ENCODE peak calls at places on chromosomes 7 and 10, in six cellular contexts. One of them, this sample, is unnamed.

GRCh38 chr10:11875499-11876281 is 52.5 kb downstream of the PROSER2 start:
- DNase-seq in H1: no peak
- DNase-seq in CD4-positive, alpha-beta T cell: no peak
- DNase-seq in breast epithelium: peak; percentile 84
- DNase-seq in esophagus muscularis mucosa: no peak
- DNase-seq in ovary: peak; percentile 36
- DNase-seq in this sample: peak; percentile 97

GRCh38 chr10:29798876-29799690 is 164.3 kb upstream of the SVIL start:
- DNase-seq in ovary: no peak
- DNase-seq in H1: no peak
- DNase-seq in breast epithelium: no peak
- DNase-seq in esophagus muscularis mucosa: no peak
- DNase-seq in CD4-positive, alpha-beta T cell: no peak
- DNase-seq in this sample: no peak

GRCh38 chr7:131466735-131467365 is 89.6 kb downstream of the PODXL start:
- DNase-seq in H1: no peak
- DNase-seq in ovary: no peak
- DNase-seq in CD4-positive, alpha-beta T cell: no peak
- DNase-seq in esophagus muscularis mucosa: no peak
- DNase-seq in breast epithelium: no peak
- DNase-seq in this sample: peak; percentile 5

GRCh38 chr7:36658603-36659516 is 65.4 kb downstream of the AOAH start:
- DNase-seq in ovary: no peak
- DNase-seq in breast epithelium: no peak
- DNase-seq in esophagus muscularis mucosa: peak; percentile 90
- DNase-seq in H1: no peak
- DNase-seq in CD4-positive, alpha-beta T cell: no peak
- DNase-seq in this sample: peak; percentile 87

GRCh38 chr7:24851791-24852190 is 94.5 kb upstream of the GSDME start:
- DNase-seq in ovary: no peak
- DNase-seq in H1: no peak
- DNase-seq in CD4-positive, alpha-beta T cell: no peak
- DNase-seq in breast epithelium: no peak
- DNase-seq in esophagus muscularis mucosa: no peak
- DNase-seq in this sample: peak; percentile 51

GRCh38 chr7:121151663-121152344 is 163.3 kb downstream of the CPED1 start:
- DNase-seq in breast epithelium: no peak
- DNase-seq in CD4-positive, alpha-beta T cell: no peak
- DNase-seq in esophagus muscularis mucosa: no peak
- DNase-seq in H1: no peak
- DNase-seq in ovary: no peak
- DNase-seq in this sample: no peak

GRCh38 chr10:1762066-1762465 is 24.7 kb upstream of the ADARB2 start:
- DNase-seq in ovary: no peak
- DNase-seq in CD4-positive, alpha-beta T cell: no peak
- DNase-seq in H1: no peak
- DNase-seq in breast epithelium: no peak
- DNase-seq in esophagus muscularis mucosa: peak; percentile 68
- DNase-seq in this sample: no peak

GRCh38 chr7:52447781-52448180 is 587.7 kb upstream of the POM121L12 start:
- DNase-seq in breast epithelium: no peak
- DNase-seq in ovary: no peak
- DNase-seq in esophagus muscularis mucosa: no peak
- DNase-seq in H1: no peak
- DNase-seq in CD4-positive, alpha-beta T cell: no peak
- DNase-seq in this sample: no peak

GRCh38 chr7:27607210-27607606 is 55.5 kb downstream of the HIBADH start:
- DNase-seq in breast epithelium: no peak
- DNase-seq in CD4-positive, alpha-beta T cell: no peak
- DNase-seq in esophagus muscularis mucosa: no peak
- DNase-seq in ovary: no peak
- DNase-seq in H1: no peak
- DNase-seq in this sample: no peak

GRCh38 chr10:4194231-4194630 is 409.2 kb upstream of the KLF6 start:
- DNase-seq in CD4-positive, alpha-beta T cell: no peak
- DNase-seq in esophagus muscularis mucosa: no peak
- DNase-seq in ovary: no peak
- DNase-seq in H1: no peak
- DNase-seq in breast epithelium: no peak
- DNase-seq in this sample: no peak

GRCh38 chr7:102148799-102149198 is 137.9 kb upstream of the SH2B2 start:
- DNase-seq in breast epithelium: no peak
- DNase-seq in esophagus muscularis mucosa: no peak
- DNase-seq in CD4-positive, alpha-beta T cell: no peak
- DNase-seq in ovary: no peak
- DNase-seq in H1: no peak
- DNase-seq in this sample: no peak

GRCh38 chr10:184911-185310 is 49.7 kb downstream of the ZMYND11 start:
- DNase-seq in ovary: no peak
- DNase-seq in CD4-positive, alpha-beta T cell: no peak
- DNase-seq in breast epithelium: no peak
- DNase-seq in esophagus muscularis mucosa: no peak
- DNase-seq in H1: no peak
- DNase-seq in this sample: no peak

GRCh38 chr10:15796098-15796759 is 64.1 kb downstream of the MINDY3 start:
- DNase-seq in H1: no peak
- DNase-seq in esophagus muscularis mucosa: no peak
- DNase-seq in ovary: no peak
- DNase-seq in CD4-positive, alpha-beta T cell: no peak
- DNase-seq in breast epithelium: no peak
- DNase-seq in this sample: no peak

GRCh38 chr10:80444646-80445319 is 9.3 kb upstream of the TSPAN14 start:
- DNase-seq in ovary: peak; percentile 43
- DNase-seq in esophagus muscularis mucosa: no peak
- DNase-seq in breast epithelium: no peak
- DNase-seq in CD4-positive, alpha-beta T cell: peak; percentile 39
- DNase-seq in H1: no peak
- DNase-seq in this sample: peak; percentile 33

GRCh38 chr7:98719396-98719795 is 102.3 kb downstream of the NPTX2 start:
- DNase-seq in ovary: no peak
- DNase-seq in esophagus muscularis mucosa: no peak
- DNase-seq in CD4-positive, alpha-beta T cell: no peak
- DNase-seq in H1: no peak
- DNase-seq in breast epithelium: no peak
- DNase-seq in this sample: no peak

GRCh38 chr7:51080622-51081269 is 235.9 kb downstream of the COBL start:
- DNase-seq in H1: peak; percentile 82
- DNase-seq in breast epithelium: no peak
- DNase-seq in esophagus muscularis mucosa: peak; percentile 81
- DNase-seq in CD4-positive, alpha-beta T cell: no peak
- DNase-seq in ovary: no peak
- DNase-seq in this sample: no peak

GRCh38 chr10:44312401-44312800 is 72.5 kb downstream of the CXCL12 start:
- DNase-seq in esophagus muscularis mucosa: no peak
- DNase-seq in breast epithelium: no peak
- DNase-seq in CD4-positive, alpha-beta T cell: no peak
- DNase-seq in H1: no peak
- DNase-seq in ovary: no peak
- DNase-seq in this sample: no peak

GRCh38 chr10:86393401-86393800 is 26.8 kb upstream of the GRID1 start:
- DNase-seq in breast epithelium: no peak
- DNase-seq in ovary: no peak
- DNase-seq in esophagus muscularis mucosa: no peak
- DNase-seq in CD4-positive, alpha-beta T cell: no peak
- DNase-seq in H1: no peak
- DNase-seq in this sample: no peak

GRCh38 chr10:69845574-69846251 is 44.0 kb downstream of the COL13A1 start:
- DNase-seq in H1: no peak
- DNase-seq in esophagus muscularis mucosa: no peak
- DNase-seq in ovary: no peak
- DNase-seq in breast epithelium: no peak
- DNase-seq in CD4-positive, alpha-beta T cell: no peak
- DNase-seq in this sample: peak; percentile 79

GRCh38 chr10:125473138-125473793 is 209.7 kb downstream of the TEX36 start:
- DNase-seq in H1: no peak
- DNase-seq in ovary: no peak
- DNase-seq in CD4-positive, alpha-beta T cell: no peak
- DNase-seq in breast epithelium: no peak
- DNase-seq in esophagus muscularis mucosa: no peak
- DNase-seq in this sample: no peak

GRCh38 chr7:107267138-107267537 is 98.3 kb downstream of the HBP1 start:
- DNase-seq in H1: no peak
- DNase-seq in CD4-positive, alpha-beta T cell: no peak
- DNase-seq in breast epithelium: no peak
- DNase-seq in esophagus muscularis mucosa: no peak
- DNase-seq in ovary: no peak
- DNase-seq in this sample: no peak

GRCh38 chr7:12062062-12062461 is 149.0 kb upstream of the TMEM106B start:
- DNase-seq in breast epithelium: no peak
- DNase-seq in ovary: no peak
- DNase-seq in CD4-positive, alpha-beta T cell: no peak
- DNase-seq in esophagus muscularis mucosa: no peak
- DNase-seq in H1: no peak
- DNase-seq in this sample: no peak

GRCh38 chr7:134356421-134356936 is 39.7 kb upstream of the SLC35B4 start:
- DNase-seq in ovary: no peak
- DNase-seq in esophagus muscularis mucosa: no peak
- DNase-seq in CD4-positive, alpha-beta T cell: no peak
- DNase-seq in breast epithelium: no peak
- DNase-seq in H1: no peak
- DNase-seq in this sample: no peak

GRCh38 chr7:151075978-151076426 is 4.6 kb downstream of the FASTK start:
- DNase-seq in CD4-positive, alpha-beta T cell: no peak
- DNase-seq in esophagus muscularis mucosa: no peak
- DNase-seq in breast epithelium: no peak
- DNase-seq in ovary: no peak
- DNase-seq in H1: no peak
- DNase-seq in this sample: no peak

GRCh38 chr7:82715344-82715743 is 271.8 kb upstream of the CACNA2D1 start:
- DNase-seq in breast epithelium: no peak
- DNase-seq in CD4-positive, alpha-beta T cell: no peak
- DNase-seq in ovary: no peak
- DNase-seq in H1: no peak
- DNase-seq in esophagus muscularis mucosa: no peak
- DNase-seq in this sample: no peak

GRCh38 chr7:82109288-82109687 is 334.3 kb downstream of the CACNA2D1 start:
- DNase-seq in esophagus muscularis mucosa: no peak
- DNase-seq in breast epithelium: no peak
- DNase-seq in H1: no peak
- DNase-seq in ovary: no peak
- DNase-seq in CD4-positive, alpha-beta T cell: no peak
- DNase-seq in this sample: no peak

GRCh38 chr7:131431289-131431688 is 103.6 kb downstream of the MKLN1 start:
- DNase-seq in CD4-positive, alpha-beta T cell: no peak
- DNase-seq in breast epithelium: no peak
- DNase-seq in ovary: no peak
- DNase-seq in H1: no peak
- DNase-seq in esophagus muscularis mucosa: no peak
- DNase-seq in this sample: peak; percentile 87

DNA sequence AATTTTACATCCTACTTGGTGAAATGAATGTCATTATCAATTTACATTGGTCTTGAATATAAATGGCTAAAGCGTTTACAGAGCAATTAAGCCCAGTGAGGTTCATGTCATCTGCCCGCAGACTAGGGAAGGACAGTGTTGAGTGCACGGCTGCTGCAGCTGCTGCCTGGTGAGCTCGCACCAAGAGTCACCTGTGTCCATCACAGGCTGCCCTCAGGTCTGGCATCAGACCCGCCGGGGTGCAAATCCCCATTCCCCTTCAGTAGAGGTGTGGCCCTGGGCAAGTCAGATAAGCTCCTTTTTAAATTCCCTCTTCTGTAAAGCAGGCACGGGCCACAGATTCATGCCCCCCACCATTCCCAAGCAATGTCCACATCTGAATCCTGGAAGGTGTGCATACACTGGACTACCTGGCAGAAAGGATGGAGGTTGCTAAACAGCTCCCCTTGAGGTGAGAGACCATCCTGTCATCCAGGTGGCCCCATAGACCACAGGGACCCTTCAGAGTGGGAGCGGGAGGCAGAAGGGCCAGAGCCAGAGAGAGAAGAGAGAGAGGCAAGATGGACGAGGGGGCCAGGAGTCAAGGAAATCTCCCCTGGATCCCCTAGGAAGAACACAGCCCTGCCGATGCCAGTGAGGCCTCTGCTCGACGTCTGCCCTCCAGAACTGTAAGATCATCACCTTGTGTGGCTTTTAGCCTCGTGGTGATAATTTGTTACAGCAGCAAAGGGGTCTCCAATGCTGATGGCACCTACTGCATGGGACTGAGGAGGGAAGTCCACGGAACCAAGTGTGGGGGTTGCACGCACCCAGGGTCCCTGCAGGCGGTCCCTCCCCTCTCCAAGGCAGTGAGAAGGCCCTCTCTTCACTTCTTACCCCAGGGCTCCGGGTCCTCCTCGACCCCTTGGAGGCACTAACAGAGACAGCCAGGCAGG is 168.8 kb downstream of the TCERG1L start:
- DNase-seq in ovary: no peak
- DNase-seq in CD4-positive, alpha-beta T cell: no peak
- DNase-seq in breast epithelium: peak; percentile 14
- DNase-seq in H1: no peak
- DNase-seq in esophagus muscularis mucosa: no peak
- DNase-seq in this sample: no peak
- H3K9me3 ChIP-seq in ovary: no peaks in the 10 kb centered on the region
- H3K9me3 ChIP-seq in CD4-positive, alpha-beta T cell: no peaks in the 10 kb centered on the region
- H3K9me3 ChIP-seq in breast epithelium: no peaks in the 10 kb centered on the region
- H3K9me3 ChIP-seq in H1: peaks cover 7% of the 10 kb centered on the region
- H3K9me3 ChIP-seq in esophagus muscularis mucosa: no peaks in the 10 kb centered on the region
- H3K9me3 ChIP-seq in this sample: no peaks in the 10 kb centered on the region

GRCh38 chr7:34946486-34946885 is 90.8 kb downstream of the DPY19L1 start:
- DNase-seq in CD4-positive, alpha-beta T cell: no peak
- DNase-seq in breast epithelium: no peak
- DNase-seq in esophagus muscularis mucosa: no peak
- DNase-seq in H1: no peak
- DNase-seq in ovary: no peak
- DNase-seq in this sample: no peak
- H3K9me3 ChIP-seq in CD4-positive, alpha-beta T cell: no peaks in the 10 kb centered on the region
- H3K9me3 ChIP-seq in breast epithelium: no peaks in the 10 kb centered on the region
- H3K9me3 ChIP-seq in esophagus muscularis mucosa: no peaks in the 10 kb centered on the region
- H3K9me3 ChIP-seq in H1: no peaks in the 10 kb centered on the region
- H3K9me3 ChIP-seq in ovary: no peaks in the 10 kb centered on the region
- H3K9me3 ChIP-seq in this sample: no peaks in the 10 kb centered on the region

DNA sequence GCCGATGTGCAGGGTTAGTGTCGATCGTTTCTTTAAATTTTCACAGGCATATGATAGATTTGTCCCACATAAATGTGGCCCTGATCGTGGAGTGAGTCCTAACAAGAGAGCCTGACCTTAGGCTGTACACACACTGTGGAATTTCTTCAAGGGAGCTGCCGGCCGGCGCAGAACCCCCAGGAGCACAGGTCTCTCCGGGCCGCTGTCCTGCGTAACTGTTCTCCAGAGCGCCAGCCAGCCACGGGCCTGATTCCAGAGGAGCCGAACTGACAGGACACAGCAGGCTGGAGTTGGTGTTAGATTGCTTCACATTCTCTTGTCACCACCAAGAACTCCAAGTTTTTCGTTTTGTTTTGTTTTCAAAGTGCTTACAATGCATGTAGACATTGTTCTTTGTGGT is 37.3 kb downstream of the SHH start:
- DNase-seq in esophagus muscularis mucosa: no peak
- DNase-seq in ovary: no peak
- DNase-seq in H1: no peak
- DNase-seq in CD4-positive, alpha-beta T cell: no peak
- DNase-seq in breast epithelium: no peak
- DNase-seq in this sample: no peak
- H3K9me3 ChIP-seq in esophagus muscularis mucosa: no peaks in the 10 kb centered on the region
- H3K9me3 ChIP-seq in ovary: no peaks in the 10 kb centered on the region
- H3K9me3 ChIP-seq in H1: no peaks in the 10 kb centered on the region
- H3K9me3 ChIP-seq in CD4-positive, alpha-beta T cell: no peaks in the 10 kb centered on the region
- H3K9me3 ChIP-seq in breast epithelium: no peaks in the 10 kb centered on the region
- H3K9me3 ChIP-seq in this sample: no peaks in the 10 kb centered on the region

GRCh38 chr7:2049782-2050510 is 182.8 kb downstream of the MAD1L1 start:
- DNase-seq in CD4-positive, alpha-beta T cell: no peak
- DNase-seq in H1: no peak
- DNase-seq in ovary: no peak
- DNase-seq in breast epithelium: no peak
- DNase-seq in esophagus muscularis mucosa: no peak
- DNase-seq in this sample: no peak
- H3K9me3 ChIP-seq in CD4-positive, alpha-beta T cell: no peaks in the 10 kb centered on the region
- H3K9me3 ChIP-seq in H1: no peaks in the 10 kb centered on the region
- H3K9me3 ChIP-seq in ovary: no peaks in the 10 kb centered on the region
- H3K9me3 ChIP-seq in breast epithelium: no peaks in the 10 kb centered on the region
- H3K9me3 ChIP-seq in esophagus muscularis mucosa: no peaks in the 10 kb centered on the region
- H3K9me3 ChIP-seq in this sample: no peaks in the 10 kb centered on the region